ENCODE peak calls at places on chromosomes 12 and 14, in four cellular contexts. C is left ventricle myocardium inferior, N is AG04450, O is uterus. S is an unnamed sample.

GRCh38 chr12:107207931-107208515 is 114.7 kb upstream of the CRY1 start:
- DNase-seq in O (no peak), N (no peak), C (no peak), S (no peak)

GRCh38 chr12:45517360-45517759 is 212.1 kb upstream of the ARID2 start:
- DNase-seq in O (no peak), C (no peak), N (no peak), S (no peak)

GRCh38 chr12:6965026-6965661 is 5.3 kb downstream of the PHB2 start:
- DNase-seq in C (peak; percentile 87), O (peak; percentile 86), N (peak; percentile 79), S (peak; percentile 59)

GRCh38 chr12:25592725-25593495 is 39.8 kb upstream of the LMNTD1 start:
- DNase-seq in N (no peak), O (no peak), C (no peak), S (no peak)

GRCh38 chr14:91284146-91284790 is 39.8 kb upstream of the GPR68 start:
- DNase-seq in C (no peak), O (peak; percentile 41), N (peak; percentile 48), S (no peak)

GRCh38 chr12:27343255-27344000 is 10.8 kb downstream of the BMAL2 start:
- DNase-seq in C (no peak), O (no peak), N (peak; percentile 85), S (no peak)

GRCh38 chr14:98412431-98412830 is 859.6 kb downstream of the BCL11B start:
- DNase-seq in N (no peak), O (no peak), C (no peak), S (no peak)

GRCh38 chr14:64720190-64720589 is 16.0 kb downstream of the PLEKHG3 start:
- DNase-seq in C (no peak), N (peak; percentile 15), O (peak; percentile 10), S (peak; percentile 11)

GRCh38 chr12:122190842-122191668 is 8.1 kb downstream of the LRRC43 start:
- DNase-seq in O (no peak), N (peak; percentile 15), C (peak; percentile 48), S (no peak)

DNA sequence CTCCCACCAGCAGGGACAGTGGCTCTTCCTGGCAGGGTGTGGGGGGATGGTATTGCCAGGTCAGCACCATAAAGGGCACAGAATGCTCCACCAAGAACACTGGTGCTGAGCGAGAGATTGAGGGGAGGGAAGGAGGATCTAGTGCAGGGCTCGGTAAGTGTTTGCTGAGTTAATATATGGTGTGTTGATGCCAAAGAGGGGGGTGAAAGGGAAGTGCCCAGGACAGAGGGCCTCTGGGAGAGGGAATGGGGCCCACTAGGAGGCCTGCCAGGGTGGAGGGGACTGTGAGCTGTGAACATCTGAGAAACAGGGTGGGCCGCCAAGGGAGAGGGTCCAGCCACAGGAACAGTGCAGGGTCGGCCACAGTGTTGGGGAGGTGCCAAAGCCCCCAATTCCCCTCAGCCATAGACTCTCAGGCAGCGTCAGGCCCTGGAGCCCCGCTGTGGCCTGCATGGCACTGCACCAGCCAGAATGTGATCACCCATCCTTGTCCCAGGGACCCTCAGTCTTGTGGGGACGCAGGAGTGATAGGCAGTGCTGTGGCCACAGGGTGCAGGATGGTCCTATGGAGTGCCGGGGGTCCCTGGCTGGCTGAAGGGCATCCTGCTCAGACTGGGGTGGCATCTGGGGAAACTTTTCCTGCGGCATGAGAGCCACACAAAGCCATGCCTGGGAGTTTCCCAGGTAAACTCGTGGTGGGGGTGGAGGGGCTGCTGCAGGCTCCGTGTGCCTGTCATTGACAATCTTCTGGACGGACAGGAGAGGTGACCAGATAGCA is 11.9 kb downstream of the RIN3 start:
- DNase-seq in N (no peak), O (no peak), C (no peak), S (no peak)
- H3K27ac ChIP-seq in N (no peak overlapping the region), O (no peak overlapping the region), C (no peak overlapping the region), S (no peak overlapping the region)

GRCh38 chr12:1630827-1631591 is 2.0 kb downstream of the WNT5B start:
- DNase-seq in N (no peak), C (no peak), O (no peak), S (no peak)
- TF ChIP-seq CTCF in N (peak; percentile 20), C (no peak), O (no peak), S (no peak)

DNA sequence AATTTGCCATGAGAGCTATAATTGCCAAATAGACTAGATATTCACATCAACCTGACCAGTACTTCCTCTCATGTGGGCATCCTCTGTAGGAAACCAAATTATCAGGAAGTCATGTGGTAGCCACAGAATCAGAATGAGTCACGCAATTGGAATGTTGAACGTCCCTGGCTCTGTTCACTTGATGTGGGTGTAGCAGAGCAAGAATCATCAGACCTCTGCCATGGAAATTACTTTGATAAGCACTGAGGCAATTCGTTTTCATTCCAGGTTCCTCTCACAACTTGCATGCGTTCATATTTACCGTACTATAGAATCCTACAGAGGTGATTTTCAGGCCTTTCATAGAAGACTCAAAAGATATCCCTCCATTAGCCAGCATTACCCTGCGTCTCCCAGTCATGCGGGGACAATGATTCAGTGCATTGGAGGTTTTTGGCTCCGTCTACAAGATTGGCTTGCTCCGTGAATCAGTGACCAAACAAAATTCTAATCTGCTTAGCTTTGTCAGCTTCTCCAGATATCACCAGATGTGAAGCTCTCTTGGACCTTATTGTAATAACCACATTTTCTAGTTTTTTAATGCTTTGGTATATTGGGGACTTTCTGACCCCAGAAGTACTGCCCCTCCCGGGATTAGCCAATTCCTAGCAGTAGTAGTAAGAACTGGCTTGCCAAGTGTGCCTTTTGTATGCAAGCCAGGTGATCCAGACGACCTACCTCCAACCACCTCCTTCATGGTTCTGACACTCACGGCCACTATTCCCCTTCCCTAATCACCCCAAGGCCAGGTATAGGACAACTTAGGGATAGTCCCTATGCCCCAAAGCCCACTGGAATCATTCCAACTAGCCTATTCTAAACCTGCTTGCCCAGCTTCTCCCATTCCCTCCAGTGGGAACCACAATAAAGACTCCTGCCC is 133.4 kb downstream of the KICS2 start:
- DNase-seq in O (peak; percentile 49), C (peak; percentile 23), N (peak; percentile 87), S (no peak)
- H3K4me3 ChIP-seq in O (no peak overlapping the region), C (peak overlapping the region; percentile 26), N (no peak overlapping the region), S (no peak overlapping the region)

GRCh38 chr12:113142173-113142885 is 6.8 kb upstream of the RASAL1 start:
- DNase-seq in O (no peak), N (no peak), C (peak; percentile 44), S (peak; percentile 90)
- H3K27ac ChIP-seq in O (no peak overlapping the region), N (no peak overlapping the region), C (peak overlapping the region; percentile 52), S (peak overlapping the region; percentile 94)

GRCh38 chr14:92510972-92511371 is 2.6 kb upstream of the RIN3 start:
- DNase-seq in N (no peak), O (no peak), C (no peak), S (no peak)
- TF ChIP-seq CTCF in N (no peak), O (no peak), C (no peak), S (no peak)

GRCh38 chr12:115710104-115710564 is 567.4 kb downstream of the MED13L start:
- DNase-seq in C (peak; percentile 34), N (peak; percentile 18), O (peak; percentile 19), S (no peak)
- H3K4me3 ChIP-seq in C (no peak overlapping the region), N (no peak overlapping the region), O (no peak overlapping the region), S (no peak overlapping the region)

DNA sequence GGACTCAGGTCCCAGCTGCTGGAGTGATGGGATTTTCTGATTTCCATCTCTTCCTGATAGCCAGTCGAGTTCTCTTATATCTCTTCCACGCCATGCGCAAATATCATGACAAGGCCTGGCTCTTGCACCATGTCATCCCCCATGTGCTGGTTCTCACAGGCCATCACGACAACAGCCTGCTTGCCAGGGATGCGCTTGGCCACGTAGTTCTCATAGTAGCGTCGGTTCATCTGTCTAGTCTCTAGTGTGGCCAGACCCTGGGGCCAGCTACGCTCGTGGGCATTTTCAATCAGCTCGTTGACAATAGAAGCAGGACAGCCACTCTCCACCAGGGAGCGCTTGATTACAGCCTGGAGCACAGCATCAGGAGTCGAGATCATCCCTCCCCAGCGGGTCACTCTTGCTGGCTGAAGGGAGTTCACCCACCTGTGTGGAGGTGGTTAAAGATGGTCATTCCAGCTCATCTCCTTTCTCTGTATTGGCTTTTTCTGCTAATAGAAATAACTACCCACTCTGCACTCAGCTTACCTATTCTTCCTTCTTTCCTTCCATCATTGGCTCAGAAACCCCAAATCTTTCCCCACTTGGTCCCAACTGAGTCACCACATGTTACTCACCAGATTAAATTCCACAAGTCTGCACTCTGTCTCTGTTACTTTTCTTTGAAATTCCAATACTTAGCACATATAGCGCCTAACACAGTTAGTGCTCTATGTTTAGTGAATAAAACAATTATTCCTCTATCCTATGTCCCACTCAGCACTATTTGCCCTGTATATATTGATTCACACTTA is 15.2 kb downstream of the RNF41 start:
- DNase-seq in C (peak; percentile 43), N (no peak), O (peak; percentile 38), S (no peak)
- H3K27ac ChIP-seq in C (no peak overlapping the region), N (no peak overlapping the region), O (no peak overlapping the region), S (no peak overlapping the region)

DNA sequence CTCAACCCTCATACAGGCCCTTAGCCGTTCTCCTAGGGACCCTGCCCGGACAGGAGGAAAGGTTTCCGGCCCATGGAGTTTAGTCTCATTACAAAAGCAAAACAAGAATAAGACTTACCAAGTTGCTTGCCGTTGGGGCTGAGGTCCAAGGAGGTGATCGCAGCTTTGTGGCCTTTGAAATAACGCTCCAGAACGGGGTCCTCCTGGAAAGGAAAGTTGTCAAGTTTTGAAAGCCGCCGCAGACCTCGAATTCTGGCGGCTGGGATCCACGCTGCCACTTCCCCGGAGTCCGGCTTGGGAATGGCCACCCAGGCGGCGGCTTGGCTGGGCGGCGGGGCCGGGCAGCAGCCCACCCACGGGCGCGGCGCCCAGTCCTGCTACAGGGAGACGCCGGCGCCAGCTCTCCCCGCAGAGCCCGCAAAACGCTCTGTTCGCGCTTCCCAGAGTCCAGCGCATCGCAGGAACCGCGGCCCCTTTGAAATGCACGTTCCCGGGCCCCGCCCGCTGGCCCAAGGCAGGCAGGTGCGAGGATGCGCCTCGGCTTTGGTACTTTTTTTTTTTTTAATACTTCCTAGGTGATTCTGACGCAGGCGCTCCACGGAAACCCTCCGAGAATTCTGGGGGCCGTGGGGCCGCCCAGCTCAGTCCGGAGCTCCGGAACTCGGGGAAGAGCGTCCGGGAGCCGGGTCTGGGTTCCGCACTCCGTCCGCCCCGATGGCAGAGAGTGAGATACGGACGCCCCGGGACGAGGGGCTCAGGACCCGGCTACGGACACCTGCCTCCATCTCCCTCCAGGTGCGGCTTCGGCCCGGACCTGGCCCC is 617 bp upstream of the GALNT4 start:
- DNase-seq in C (peak; percentile 35), N (no peak), O (peak; percentile 36), S (peak; percentile 17)
- TF ChIP-seq CTCF in C (peak; percentile 29), N (no peak), O (no peak), S (no peak)

GRCh38 chr14:22978487-22978837 is 3.9 kb downstream of the AJUBA start:
- DNase-seq in C (no peak), O (no peak), N (no peak), S (no peak)
- H3K4me3 ChIP-seq in C (no peak overlapping the region), O (no peak overlapping the region), N (peak overlapping the region; percentile 35), S (no peak overlapping the region)